ENCODE peak calls at places on chromosomes 2 and 18, in ten cellular contexts. One of them, this sample, is unnamed.
A peak's percentile ranks its signal among the peaks of the same experiment; 100 is the strongest.

GRCh38 chr18:62179213-62179612 is 7.6 kb downstream of the PIGN start:
- DNase-seq in HuH-7.5: no peak
- DNase-seq in stimulated activated CD4-positive, alpha-beta T cell treated with anti-CD3 and anti-CD28 coated beads, Interleukin-1b, Interleukin-23, amount 100 ng/mL, for 1 hour: no peak
- DNase-seq in activated CD4-positive, alpha-beta T cell treated with anti-CD3 and anti-CD28 coated beads, Interleukin-2, amount 50 U/mL, for 1 hour: no peak
- DNase-seq in EH: no peak
- DNase-seq in left ventricle myocardium inferior: no peak
- DNase-seq in kidney: no peak
- DNase-seq in HCEC 1CT: no peak
- DNase-seq in DMS153: no peak
- DNase-seq in heart left ventricle: no peak
- DNase-seq in this sample: no peak

GRCh38 chr2:36597003-36597531 is 901 bp downstream of the FEZ2 start:
- DNase-seq in kidney: no peak
- DNase-seq in HCEC 1CT: no peak
- DNase-seq in left ventricle myocardium inferior: no peak
- DNase-seq in HuH-7.5: no peak
- DNase-seq in DMS153: no peak
- DNase-seq in stimulated activated CD4-positive, alpha-beta T cell treated with anti-CD3 and anti-CD28 coated beads, Interleukin-1b, Interleukin-23, amount 100 ng/mL, for 1 hour: no peak
- DNase-seq in EH: no peak
- DNase-seq in heart left ventricle: no peak
- DNase-seq in activated CD4-positive, alpha-beta T cell treated with anti-CD3 and anti-CD28 coated beads, Interleukin-2, amount 50 U/mL, for 1 hour: no peak
- DNase-seq in this sample: no peak

GRCh38 chr2:54617409-54617808 is 106.1 kb upstream of the EML6 start:
- DNase-seq in left ventricle myocardium inferior: no peak
- DNase-seq in kidney: no peak
- DNase-seq in HCEC 1CT: no peak
- DNase-seq in EH: no peak
- DNase-seq in stimulated activated CD4-positive, alpha-beta T cell treated with anti-CD3 and anti-CD28 coated beads, Interleukin-1b, Interleukin-23, amount 100 ng/mL, for 1 hour: no peak
- DNase-seq in activated CD4-positive, alpha-beta T cell treated with anti-CD3 and anti-CD28 coated beads, Interleukin-2, amount 50 U/mL, for 1 hour: no peak
- DNase-seq in heart left ventricle: no peak
- DNase-seq in DMS153: no peak
- DNase-seq in HuH-7.5: no peak
- DNase-seq in this sample: no peak

GRCh38 chr2:178238144-178238521 is 43.8 kb downstream of the OSBPL6 start:
- DNase-seq in activated CD4-positive, alpha-beta T cell treated with anti-CD3 and anti-CD28 coated beads, Interleukin-2, amount 50 U/mL, for 1 hour: no peak
- DNase-seq in HCEC 1CT: peak; percentile 81
- DNase-seq in DMS153: no peak
- DNase-seq in kidney: no peak
- DNase-seq in EH: peak; percentile 62
- DNase-seq in stimulated activated CD4-positive, alpha-beta T cell treated with anti-CD3 and anti-CD28 coated beads, Interleukin-1b, Interleukin-23, amount 100 ng/mL, for 1 hour: no peak
- DNase-seq in heart left ventricle: no peak
- DNase-seq in left ventricle myocardium inferior: no peak
- DNase-seq in HuH-7.5: no peak
- DNase-seq in this sample: no peak

GRCh38 chr2:178315488-178315948 is 121.2 kb downstream of the OSBPL6 start:
- DNase-seq in HCEC 1CT: no peak
- DNase-seq in heart left ventricle: no peak
- DNase-seq in kidney: no peak
- DNase-seq in DMS153: no peak
- DNase-seq in EH: no peak
- DNase-seq in HuH-7.5: no peak
- DNase-seq in left ventricle myocardium inferior: no peak
- DNase-seq in stimulated activated CD4-positive, alpha-beta T cell treated with anti-CD3 and anti-CD28 coated beads, Interleukin-1b, Interleukin-23, amount 100 ng/mL, for 1 hour: no peak
- DNase-seq in activated CD4-positive, alpha-beta T cell treated with anti-CD3 and anti-CD28 coated beads, Interleukin-2, amount 50 U/mL, for 1 hour: no peak
- DNase-seq in this sample: no peak

GRCh38 chr18:76463358-76463757 is 31.7 kb downstream of the ZNF516 start:
- DNase-seq in left ventricle myocardium inferior: no peak
- DNase-seq in HuH-7.5: no peak
- DNase-seq in DMS153: no peak
- DNase-seq in stimulated activated CD4-positive, alpha-beta T cell treated with anti-CD3 and anti-CD28 coated beads, Interleukin-1b, Interleukin-23, amount 100 ng/mL, for 1 hour: no peak
- DNase-seq in EH: no peak
- DNase-seq in activated CD4-positive, alpha-beta T cell treated with anti-CD3 and anti-CD28 coated beads, Interleukin-2, amount 50 U/mL, for 1 hour: no peak
- DNase-seq in heart left ventricle: no peak
- DNase-seq in HCEC 1CT: no peak
- DNase-seq in kidney: no peak
- DNase-seq in this sample: no peak

GRCh38 chr2:205439621-205440020 is 242.7 kb upstream of the NRP2 start:
- DNase-seq in activated CD4-positive, alpha-beta T cell treated with anti-CD3 and anti-CD28 coated beads, Interleukin-2, amount 50 U/mL, for 1 hour: no peak
- DNase-seq in left ventricle myocardium inferior: no peak
- DNase-seq in HCEC 1CT: no peak
- DNase-seq in kidney: no peak
- DNase-seq in heart left ventricle: no peak
- DNase-seq in stimulated activated CD4-positive, alpha-beta T cell treated with anti-CD3 and anti-CD28 coated beads, Interleukin-1b, Interleukin-23, amount 100 ng/mL, for 1 hour: no peak
- DNase-seq in EH: no peak
- DNase-seq in HuH-7.5: no peak
- DNase-seq in DMS153: no peak
- DNase-seq in this sample: no peak

GRCh38 chr2:64212801-64213321 is 68.6 kb upstream of the PELI1 start:
- DNase-seq in HCEC 1CT: peak; percentile 61
- DNase-seq in heart left ventricle: no peak
- DNase-seq in EH: no peak
- DNase-seq in left ventricle myocardium inferior: no peak
- DNase-seq in activated CD4-positive, alpha-beta T cell treated with anti-CD3 and anti-CD28 coated beads, Interleukin-2, amount 50 U/mL, for 1 hour: no peak
- DNase-seq in kidney: no peak
- DNase-seq in HuH-7.5: no peak
- DNase-seq in stimulated activated CD4-positive, alpha-beta T cell treated with anti-CD3 and anti-CD28 coated beads, Interleukin-1b, Interleukin-23, amount 100 ng/mL, for 1 hour: no peak
- DNase-seq in DMS153: no peak
- DNase-seq in this sample: no peak

GRCh38 chr18:21740474-21740723 is 193 bp upstream of the MIB1 start:
- DNase-seq in EH: peak; percentile 97
- DNase-seq in HuH-7.5: peak; percentile 86
- DNase-seq in left ventricle myocardium inferior: peak; percentile 99
- DNase-seq in HCEC 1CT: peak; percentile 95
- DNase-seq in DMS153: no peak
- DNase-seq in stimulated activated CD4-positive, alpha-beta T cell treated with anti-CD3 and anti-CD28 coated beads, Interleukin-1b, Interleukin-23, amount 100 ng/mL, for 1 hour: peak; percentile 97
- DNase-seq in heart left ventricle: peak; percentile 99
- DNase-seq in activated CD4-positive, alpha-beta T cell treated with anti-CD3 and anti-CD28 coated beads, Interleukin-2, amount 50 U/mL, for 1 hour: no peak
- DNase-seq in kidney: no peak
- DNase-seq in this sample: peak; percentile 99

GRCh38 chr2:230324503-230324902 is 2.5 kb upstream of the SP140L start:
- DNase-seq in stimulated activated CD4-positive, alpha-beta T cell treated with anti-CD3 and anti-CD28 coated beads, Interleukin-1b, Interleukin-23, amount 100 ng/mL, for 1 hour: no peak
- DNase-seq in kidney: no peak
- DNase-seq in DMS153: no peak
- DNase-seq in HuH-7.5: no peak
- DNase-seq in EH: no peak
- DNase-seq in heart left ventricle: no peak
- DNase-seq in left ventricle myocardium inferior: no peak
- DNase-seq in activated CD4-positive, alpha-beta T cell treated with anti-CD3 and anti-CD28 coated beads, Interleukin-2, amount 50 U/mL, for 1 hour: no peak
- DNase-seq in HCEC 1CT: no peak
- DNase-seq in this sample: no peak

GRCh38 chr2:153770359-153770991 is 101.2 kb upstream of the GALNT13 start:
- DNase-seq in kidney: no peak
- DNase-seq in heart left ventricle: no peak
- DNase-seq in HCEC 1CT: no peak
- DNase-seq in HuH-7.5: no peak
- DNase-seq in activated CD4-positive, alpha-beta T cell treated with anti-CD3 and anti-CD28 coated beads, Interleukin-2, amount 50 U/mL, for 1 hour: no peak
- DNase-seq in EH: no peak
- DNase-seq in DMS153: no peak
- DNase-seq in left ventricle myocardium inferior: no peak
- DNase-seq in stimulated activated CD4-positive, alpha-beta T cell treated with anti-CD3 and anti-CD28 coated beads, Interleukin-1b, Interleukin-23, amount 100 ng/mL, for 1 hour: no peak
- DNase-seq in this sample: no peak

This sample was measured in sigmoid colon.